ENCODE peak calls at places on chromosomes 13 and 19, in four cellular contexts. N is right cardiac atrium, K is lower lobe of right lung, D is right lobe of liver. V is an unnamed sample.

GRCh38 chr13:113378825-113379224 is 14.9 kb upstream of the GRTP1 start:
- ATAC-seq in N (no peak), K (no peak), D (peak; percentile 52), V (no peak)

GRCh38 chr19:43641333-43641732 is 1.7 kb upstream of the CADM4 start:
- ATAC-seq in N (no peak), K (no peak), D (no peak), V (no peak)

GRCh38 chr13:28532226-28533048 is 37.5 kb upstream of the FLT1 start:
- ATAC-seq in N (peak; percentile 68), K (peak; percentile 74), D (peak; percentile 76), V (peak; percentile 20)

GRCh38 chr19:15622991-15623390 is 8.0 kb downstream of the CYP4F8 start:
- ATAC-seq in N (no peak), K (no peak), D (no peak), V (no peak)

GRCh38 chr19:40616941-40617340 is 15.8 kb downstream of the LTBP4 start:
- ATAC-seq in N (no peak), K (no peak), D (no peak), V (no peak)

GRCh38 chr13:101955764-101956163 is 446.1 kb downstream of the FGF14 start:
- ATAC-seq in N (no peak), K (no peak), D (peak; percentile 50), V (no peak)

GRCh38 chr19:17526922-17527321 is 15.5 kb downstream of the PGLS start:
- ATAC-seq in N (no peak), K (no peak), D (no peak), V (no peak)

GRCh38 chr19:6766357-6767080 is 716 bp downstream of the SH2D3A start:
- ATAC-seq in N (no peak), K (no peak), D (no peak), V (no peak)

GRCh38 chr19:7846247-7846646 is 16.2 kb downstream of the EVI5L start:
- ATAC-seq in N (no peak), K (no peak), D (no peak), V (no peak)

GRCh38 chr13:21850013-21851006 is 179.4 kb downstream of the FGF9 start:
- ATAC-seq in N (no peak), K (no peak), D (no peak), V (no peak)

GRCh38 chr19:30152510-30153291 is 210.7 kb downstream of the URI1 start:
- ATAC-seq in N (no peak), K (no peak), D (no peak), V (no peak)

GRCh38 chr13:111411186-111411858 is 90.9 kb downstream of the TEX29 start:
- ATAC-seq in N (no peak), K (no peak), D (no peak), V (no peak)
- H3K27me3 ChIP-seq in N (no peaks in the 10 kb centered on the region), K (peaks cover 26% of the 10 kb centered on the region), D (no peaks in the 10 kb centered on the region), V (peaks cover 73% of the 10 kb centered on the region)

GRCh38 chr19:14405758-14406644 is 13.1 kb downstream of the DDX39A start:
- ATAC-seq in N (peak; percentile 90), K (peak; percentile 87), D (peak; percentile 91), V (peak; percentile 88)
- H3K4me1 ChIP-seq in N (no peaks in the 10 kb centered on the region), K (peaks cover 21% of the 10 kb centered on the region), D (no peaks in the 10 kb centered on the region), V (peaks cover 18% of the 10 kb centered on the region)

GRCh38 chr13:106533101-106533939 is 2.1 kb downstream of the EFNB2 start:
- ATAC-seq in N (peak; percentile 69), K (peak; percentile 77), D (peak; percentile 59), V (peak; percentile 66)

GRCh38 chr13:106530907-106531520 is 4.4 kb downstream of the EFNB2 start:
- ATAC-seq in N (no peak), K (no peak), D (no peak), V (no peak)

GRCh38 chr13:106533940-106534843 is 1.3 kb downstream of the EFNB2 start:
- ATAC-seq in N (peak; percentile 9), K (peak; percentile 34), D (no peak), V (no peak)

GRCh38 chr13:106530209-106530906 is 5.1 kb downstream of the EFNB2 start:
- ATAC-seq in N (no peak), K (no peak), D (no peak), V (no peak)

DNA sequence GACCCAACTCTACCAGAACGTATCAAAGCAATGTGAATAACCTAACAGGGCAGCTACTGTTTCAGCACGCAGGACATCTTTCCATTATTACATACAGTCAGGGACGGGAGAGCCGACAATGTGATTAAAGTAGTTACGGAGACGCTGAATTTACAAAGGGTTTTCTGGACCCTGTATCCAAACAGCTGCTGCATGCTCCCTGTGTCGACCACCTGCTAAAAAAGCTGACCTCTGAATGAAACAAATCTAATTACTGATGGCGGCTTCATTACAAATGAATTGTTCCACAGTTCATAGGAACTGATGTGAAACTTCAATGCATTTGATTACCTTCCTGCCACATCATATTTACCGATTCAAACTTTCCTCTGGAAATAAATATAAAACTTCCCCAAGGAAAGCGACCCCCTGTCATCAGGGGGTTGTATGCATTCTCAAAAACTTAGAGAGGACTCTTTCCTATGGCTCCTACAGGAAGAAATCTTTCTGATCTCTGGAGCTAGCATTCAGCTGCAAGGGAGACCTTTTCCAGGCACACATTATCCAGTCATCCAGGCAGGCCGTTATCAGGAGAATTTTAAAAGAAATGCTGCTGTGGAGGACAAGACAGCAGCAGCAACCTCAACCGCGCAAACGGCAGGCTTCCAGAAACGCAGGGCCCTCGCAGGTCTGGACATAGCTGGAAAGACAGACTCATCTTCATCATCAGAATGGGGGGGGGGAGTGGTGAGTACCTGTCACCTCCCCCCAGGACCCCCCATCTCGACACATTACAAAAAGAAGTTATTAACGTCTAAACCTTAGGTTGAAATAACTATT is 3.1 kb downstream of the EFNB2 start:
- ATAC-seq in N (no peak), K (no peak), D (no peak), V (no peak)
- H3K27me3 ChIP-seq in N (no peaks in the 10 kb centered on the region), K (peaks cover 6% of the 10 kb centered on the region), D (peaks cover 8% of the 10 kb centered on the region), V (no peaks in the 10 kb centered on the region)

GRCh38 chr13:75418186-75418843 is 63.7 kb downstream of the TBC1D4 start:
- ATAC-seq in N (no peak), K (peak; percentile 69), D (no peak), V (no peak)
- H3K4me1 ChIP-seq in N (peaks cover 15% of the 10 kb centered on the region), K (peaks cover 53% of the 10 kb centered on the region), D (no peaks in the 10 kb centered on the region), V (peaks cover 34% of the 10 kb centered on the region)

DNA sequence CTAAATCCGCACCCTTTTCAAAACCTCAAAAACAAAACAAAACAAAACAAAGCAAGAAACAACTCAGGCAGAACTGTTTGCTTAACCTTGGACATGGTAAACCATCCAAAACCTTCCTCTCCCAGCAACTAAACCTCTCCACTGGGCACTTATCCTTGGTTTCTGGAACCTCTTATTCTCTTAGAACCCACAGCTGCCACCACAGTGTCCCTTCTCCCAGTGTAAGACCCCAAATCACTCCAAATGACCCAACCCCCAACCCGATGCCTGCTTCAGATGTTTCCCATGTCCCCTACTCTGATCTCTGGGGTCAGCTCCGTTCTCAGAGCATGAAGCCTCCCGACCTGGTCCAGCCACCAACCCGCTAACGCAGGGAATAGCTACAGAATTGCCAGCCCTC is 946 bp downstream of the KLK2 start:
- ATAC-seq in N (no peak), K (no peak), D (no peak), V (no peak)
- H3K27me3 ChIP-seq in N (peaks cover 4% of the 10 kb centered on the region), K (peaks cover 29% of the 10 kb centered on the region), D (no peaks in the 10 kb centered on the region), V (peaks cover 96% of the 10 kb centered on the region)

DNA sequence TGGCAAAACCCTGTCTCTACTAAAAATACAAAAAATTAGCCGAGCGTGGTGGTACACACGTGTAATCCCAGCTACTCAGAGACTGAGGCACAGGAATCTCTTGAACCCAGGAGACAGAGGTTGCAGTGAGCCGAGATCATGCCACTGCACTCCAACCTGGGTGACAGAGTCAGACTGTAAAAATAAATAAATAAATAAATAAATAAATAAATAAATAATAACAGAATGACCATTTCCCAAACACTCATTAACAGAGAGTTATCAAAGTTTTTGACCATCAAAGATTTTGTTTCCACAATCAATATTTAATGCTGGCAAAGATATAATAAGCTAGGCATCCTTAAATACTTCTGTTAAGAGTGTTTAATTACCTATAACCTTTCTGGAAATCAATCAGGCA is 299.4 kb downstream of the KCTD12 start:
- ATAC-seq in N (no peak), K (no peak), D (no peak), V (no peak)
- H3K4me1 ChIP-seq in N (no peaks in the 10 kb centered on the region), K (no peaks in the 10 kb centered on the region), D (no peaks in the 10 kb centered on the region), V (no peaks in the 10 kb centered on the region)

DNA sequence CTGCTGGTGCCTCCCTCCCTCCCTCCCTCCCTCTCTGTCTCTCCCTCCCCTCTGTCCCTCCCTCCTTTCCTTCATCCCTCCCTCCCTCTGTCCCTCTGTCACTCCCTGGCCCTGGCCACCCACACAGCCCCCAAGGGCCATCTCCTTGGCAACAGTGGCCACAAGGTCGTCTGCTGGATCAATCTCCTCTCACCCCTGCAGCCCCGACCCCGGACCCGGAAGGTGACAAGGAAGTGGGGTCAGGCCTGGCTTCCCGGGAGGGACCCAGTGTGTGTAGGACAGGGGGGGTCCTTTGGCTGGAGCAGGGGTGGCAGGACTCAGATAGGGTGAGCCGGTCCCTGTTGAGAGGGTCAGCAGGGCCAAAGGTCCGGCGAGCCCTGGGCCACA is 21.9 kb upstream of the TCF3 start:
- ATAC-seq in N (no peak), K (no peak), D (no peak), V (no peak)
- H3K27me3 ChIP-seq in N (no peaks in the 10 kb centered on the region), K (peaks cover 89% of the 10 kb centered on the region), D (peaks cover 9% of the 10 kb centered on the region), V (peaks cover 97% of the 10 kb centered on the region)

GRCh38 chr13:49022472-49023144 is 46.9 kb downstream of the FNDC3A start:
- ATAC-seq in N (no peak), K (no peak), D (no peak), V (no peak)

GRCh38 chr13:49023441-49023840 is 47.7 kb downstream of the FNDC3A start:
- ATAC-seq in N (no peak), K (no peak), D (no peak), V (no peak)

GRCh38 chr13:49021953-49022352 is 46.2 kb downstream of the FNDC3A start:
- ATAC-seq in N (no peak), K (no peak), D (no peak), V (no peak)

GRCh38 chr13:49020328-49020727 is 44.6 kb downstream of the FNDC3A start:
- ATAC-seq in N (no peak), K (no peak), D (no peak), V (no peak)

GRCh38 chr13:49020940-49021548 is 45.3 kb downstream of the FNDC3A start:
- ATAC-seq in N (no peak), K (no peak), D (no peak), V (no peak)
- H3K4me1 ChIP-seq in N (no peaks in the 10 kb centered on the region), K (no peaks in the 10 kb centered on the region), D (no peaks in the 10 kb centered on the region), V (no peaks in the 10 kb centered on the region)

GRCh38 chr13:42041017-42041683 is 7.3 kb upstream of the DGKH start:
- ATAC-seq in N (peak; percentile 26), K (peak; percentile 74), D (peak; percentile 64), V (peak; percentile 11)
- H3K27me3 ChIP-seq in N (no peaks in the 10 kb centered on the region), K (no peaks in the 10 kb centered on the region), D (no peaks in the 10 kb centered on the region), V (no peaks in the 10 kb centered on the region)